ENCODE peak calls at places on chromosome 20, in five cellular contexts. C, Q, L, S and V are unnamed samples. For H3K36me3 and H3K27me3, the result is how much of the 10 kb centered on the place peaks cover.

GRCh38 chr20:7883741-7884140 is 56.5 kb downstream of the HAO1 start:
- DNase-seq in Q (no peak), S (no peak), L (no peak), C (no peak), V (no peak)

GRCh38 chr20:23366384-23366783 is 4.4 kb downstream of the GZF1 start:
- DNase-seq in Q (peak), S (no peak), L (no peak), C (no peak), V (no peak)

GRCh38 chr20:57809661-57810172 is 99.9 kb upstream of the PMEPA1 start:
- DNase-seq in L (no peak), Q (peak), C (peak), S (no peak), V (no peak)

GRCh38 chr20:24379116-24379927 is 90.1 kb upstream of the SYNDIG1 start:
- DNase-seq in C (peak), S (peak), Q (peak), L (no peak), V (no peak)

GRCh38 chr20:14712302-14712739 is 374.9 kb upstream of the FLRT3 start:
- DNase-seq in Q (peak), S (no peak), L (no peak), C (peak), V (no peak)

GRCh38 chr20:9686866-9687265 is 152.0 kb downstream of the PAK5 start:
- DNase-seq in L (no peak), S (no peak), C (peak), Q (no peak), V (no peak)

GRCh38 chr20:60138263-60139127 is 180.3 kb downstream of the CDH26 start:
- DNase-seq in Q (peak), S (peak), L (peak), C (no peak), V (no peak)

GRCh38 chr20:57438552-57438951 is 47.4 kb downstream of the RBM38 start:
- DNase-seq in C (no peak), L (no peak), Q (no peak), S (no peak), V (no peak)

GRCh38 chr20:35743693-35744491 is 1.8 kb upstream of the RBM39 start:
- DNase-seq in C (no peak), L (no peak), Q (no peak), S (peak), V (peak)

GRCh38 chr20:12627485-12627884 is 381.3 kb upstream of the SPTLC3 start:
- DNase-seq in S (no peak), L (no peak), C (no peak), Q (no peak), V (no peak)

GRCh38 chr20:58471161-58471834 is 43.9 kb downstream of the APCDD1L start:
- DNase-seq in S (peak), L (no peak), C (no peak), Q (peak), V (peak)

GRCh38 chr20:49699200-49699992 is 14.3 kb downstream of the B4GALT5 start:
- DNase-seq in S (no peak), Q (peak), C (no peak), L (no peak), V (no peak)

GRCh38 chr20:5919634-5920544 is 30.4 kb downstream of the TRMT6 start:
- DNase-seq in L (no peak), Q (no peak), S (no peak), C (peak), V (no peak)

GRCh38 chr20:1505361-1505760 is 14.1 kb upstream of the SIRPB2 start:
- DNase-seq in S (no peak), L (no peak), Q (peak), C (no peak), V (no peak)

GRCh38 chr20:33685328-33686007 is 717 bp downstream of the E2F1 start:
- DNase-seq in Q (peak), L (peak), S (no peak), C (peak), V (peak)

GRCh38 chr20:2292711-2293110 is 3.1 kb upstream of the TGM3 start:
- DNase-seq in S (no peak), Q (peak), L (no peak), C (no peak), V (no peak)

GRCh38 chr20:59560588-59561227 is 43.6 kb upstream of the PHACTR3 start:
- DNase-seq in S (no peak), C (peak), L (peak), Q (peak), V (no peak)

GRCh38 chr20:53643031-53643832 is 49.6 kb upstream of the ZNF217 start:
- DNase-seq in C (peak), S (no peak), L (peak), Q (peak), V (no peak)

GRCh38 chr20:15836634-15837033 is 736.6 kb downstream of the KIF16B start:
- DNase-seq in L (no peak), S (no peak), Q (no peak), C (no peak), V (no peak)

GRCh38 chr20:49697071-49697470 is 16.6 kb downstream of the B4GALT5 start:
- DNase-seq in Q (no peak), C (no peak), L (no peak), S (no peak), V (no peak)

GRCh38 chr20:57436223-57436545 is 45.0 kb downstream of the RBM38 start:
- DNase-seq in L (no peak), S (no peak), Q (no peak), C (no peak), V (no peak)

GRCh38 chr20:51931321-51931720 is 129.0 kb upstream of the SALL4 start:
- DNase-seq in C (peak), S (no peak), Q (no peak), L (no peak), V (peak)

GRCh38 chr20:539848-540247 is 3.7 kb downstream of the CSNK2A1 start:
- DNase-seq in S (no peak), C (peak), L (peak), Q (peak), V (no peak)

GRCh38 chr20:60262967-60263603 is 304.9 kb downstream of the CDH26 start:
- DNase-seq in C (peak), Q (peak), L (peak), S (no peak), V (peak)

GRCh38 chr20:5513975-5514516 is 197.3 kb upstream of the PROKR2 start:
- DNase-seq in C (peak), S (no peak), Q (peak), L (no peak), V (no peak)

GRCh38 chr20:371755-372542 is 8.6 kb upstream of the TRIB3 start:
- DNase-seq in Q (peak), S (no peak), C (peak), L (peak), V (peak)

DNA sequence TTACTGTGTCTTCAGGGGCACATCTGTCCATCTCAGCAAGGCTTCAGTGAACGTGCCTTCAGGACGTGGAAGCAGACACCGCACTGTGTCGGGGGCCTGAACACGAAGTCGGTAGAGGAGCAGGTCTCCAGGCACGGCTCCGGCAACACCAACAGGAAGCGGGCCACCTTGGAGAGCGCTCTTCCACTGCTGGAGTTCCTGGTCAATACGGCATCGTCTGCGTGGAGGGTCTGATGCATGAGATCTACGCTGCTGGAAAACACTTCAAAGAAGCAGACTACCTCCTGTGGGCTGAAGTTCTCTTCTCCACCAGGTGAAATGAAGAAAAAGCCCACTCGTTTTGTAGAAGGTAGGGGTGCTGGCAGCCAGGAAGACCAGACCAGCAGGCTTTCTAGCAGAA is 69.3 kb upstream of the SLCO4A1 start:
- DNase-seq in C (peak), S (no peak), L (no peak), Q (no peak), V (no peak)
- H3K36me3 ChIP-seq in C (under half), S (under half), L (under half), Q (under half), V (under half)

DNA sequence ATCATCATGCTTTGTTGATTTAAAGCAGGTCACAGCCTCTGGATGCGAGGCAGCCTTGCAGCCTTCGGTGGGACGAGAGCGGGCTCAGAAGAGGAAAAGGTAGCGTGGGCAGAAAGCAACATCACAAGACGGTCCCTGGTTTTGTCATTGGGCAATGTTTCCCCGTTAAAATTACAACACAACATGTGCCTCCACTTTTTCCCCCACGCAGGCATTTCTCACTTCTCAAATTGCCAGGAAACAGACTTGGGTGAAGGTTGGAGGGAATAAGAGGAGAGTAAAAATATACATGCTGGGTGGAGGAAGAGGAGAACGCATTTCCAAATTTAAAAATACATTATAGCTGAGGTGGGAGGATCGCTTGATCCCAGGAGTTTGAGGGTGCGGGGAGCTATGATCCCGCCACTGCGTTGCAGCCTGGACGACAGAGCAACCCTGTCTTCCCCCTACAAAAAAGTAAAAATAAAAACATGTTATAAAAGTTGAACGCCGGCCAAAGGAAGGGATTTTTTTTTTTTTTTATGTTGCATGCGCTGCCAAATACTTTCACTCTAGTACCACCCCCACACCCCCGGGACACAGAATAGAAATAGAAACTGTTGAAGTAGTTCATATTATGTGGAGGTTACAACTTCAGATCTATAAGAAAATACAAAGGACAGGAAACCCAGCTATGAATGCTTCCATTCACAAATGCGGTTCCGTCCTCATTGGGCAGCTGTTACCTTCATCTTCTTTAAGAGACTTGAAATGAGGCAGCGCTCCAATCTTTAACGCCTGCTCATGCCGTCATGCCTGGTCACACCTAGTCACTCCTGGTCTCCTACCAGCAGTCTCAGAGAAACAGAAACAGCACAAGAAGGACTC is 13.8 kb upstream of the NAA20 start:
- DNase-seq in Q (peak), L (no peak), S (no peak), C (no peak), V (no peak)
- H3K4me3 ChIP-seq in Q (no peak), L (no peak), S (peak), C (no peak), V (no peak)

DNA sequence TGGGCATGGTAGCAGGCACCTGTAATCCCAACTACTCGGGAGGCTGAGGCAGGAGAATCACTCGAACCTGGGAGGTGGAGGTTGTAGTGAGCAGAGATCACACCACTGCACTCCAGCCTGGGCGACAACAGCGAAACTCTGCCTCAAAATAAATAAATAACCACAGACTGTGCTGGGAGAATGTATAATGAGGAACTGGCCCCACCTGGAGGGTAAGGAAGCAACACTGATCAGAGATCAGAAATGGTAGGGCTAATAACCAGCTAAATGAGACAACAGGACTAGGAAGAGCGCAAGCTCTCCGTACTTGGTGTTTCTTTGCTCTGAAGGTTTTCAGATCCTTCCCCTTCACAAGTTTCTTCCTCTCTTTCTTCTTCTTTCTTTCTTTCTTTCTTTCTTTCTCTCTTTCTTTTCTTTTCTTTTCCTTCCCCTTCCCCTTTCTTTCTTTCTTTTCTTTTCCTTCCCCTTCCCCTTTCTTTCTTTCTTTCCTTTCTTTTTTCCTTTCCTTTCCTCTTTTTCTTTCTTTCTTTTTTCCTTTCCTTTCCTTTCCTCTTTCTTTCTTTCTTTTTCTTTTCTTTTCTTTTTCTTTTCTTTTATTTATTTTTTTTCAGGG is 14.6 kb downstream of the CCM2L start:
- DNase-seq in C (no peak), Q (no peak), S (no peak), L (no peak), V (no peak)
- H3K27me3 ChIP-seq in C (under half), Q (half or more), S (under half), L (half or more), V (under half)

DNA sequence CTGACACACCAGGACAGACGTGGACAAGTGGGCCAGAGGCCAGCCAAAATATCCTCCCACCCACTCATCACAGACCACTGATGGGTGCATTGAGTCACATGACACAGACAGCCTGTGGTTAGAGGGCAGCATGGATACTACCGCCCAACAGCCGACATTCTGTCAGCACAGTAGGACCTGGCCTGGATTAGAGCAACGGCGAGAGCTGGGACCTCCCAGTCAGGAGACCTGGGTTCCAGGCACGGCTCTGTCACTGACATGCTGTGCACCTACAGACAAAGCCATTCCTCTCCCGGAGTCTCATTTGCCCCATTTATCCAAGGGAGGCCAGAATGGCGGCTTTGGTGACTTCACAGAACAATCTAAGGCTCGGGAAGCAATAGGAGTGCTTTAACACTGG is 8.0 kb downstream of the ZNF335 start:
- DNase-seq in C (no peak), Q (no peak), L (peak), S (no peak), V (no peak)
- H3K36me3 ChIP-seq in C (under half), Q (under half), L (half or more), S (under half), V (half or more)

GRCh38 chr20:50804453-50805348 is 9.8 kb downstream of the BCAS4 start:
- DNase-seq in C (no peak), L (no peak), S (no peak), Q (no peak), V (no peak)
- H3K4me3 ChIP-seq in C (no peak), L (no peak), S (no peak), Q (no peak), V (no peak)

GRCh38 chr20:32670773-32671455 is 2.8 kb downstream of the C20orf203 start:
- DNase-seq in Q (no peak), L (no peak), C (no peak), S (no peak), V (no peak)

GRCh38 chr20:32675223-32675975 is 1.7 kb upstream of the C20orf203 start:
- DNase-seq in C (no peak), S (no peak), L (no peak), Q (no peak), V (peak)

GRCh38 chr20:32672315-32672981 is 1.3 kb downstream of the C20orf203 start:
- DNase-seq in C (peak), Q (no peak), S (no peak), L (no peak), V (no peak)

GRCh38 chr20:32672982-32673727 is 586 bp downstream of the C20orf203 start:
- DNase-seq in S (no peak), L (no peak), Q (no peak), C (no peak), V (no peak)

DNA sequence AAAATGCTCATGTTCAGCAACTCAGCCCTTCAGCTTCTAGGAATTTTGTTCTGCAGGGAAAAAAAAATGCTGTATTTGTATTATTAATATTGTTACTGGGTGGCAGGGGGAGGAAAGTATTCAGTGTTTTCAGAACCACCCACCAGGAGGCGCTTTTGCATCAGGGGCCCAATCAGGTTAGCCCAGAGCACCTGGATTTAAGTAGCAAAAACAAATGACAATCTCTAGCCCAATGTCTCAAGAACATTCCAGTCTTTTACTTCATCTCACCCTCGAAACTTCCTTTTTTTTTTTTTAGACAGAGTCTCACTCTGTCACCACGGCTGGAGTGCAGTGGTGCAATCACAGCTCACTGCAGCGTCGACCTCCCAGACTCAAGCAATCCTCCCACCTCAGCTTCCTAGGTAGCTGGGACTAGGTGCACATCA is 635 bp upstream of the C20orf203 start:
- DNase-seq in C (peak), L (peak), S (no peak), Q (peak), V (peak)
- H3K27me3 ChIP-seq in C (under half), L (under half), S (under half), Q (under half), V (under half)